ENCODE peak calls at places on chromosomes 13 and 19, in seven cellular contexts. S, L, J, K, X, O and D are unnamed samples.

GRCh38 chr13:74767031-74767430 is 632.8 kb upstream of the KLF12 start:
- DNase-seq in O (no peak), S (no peak), L (peak; percentile 74), K (no peak), X (no peak), J (no peak), D (peak; percentile 47)

GRCh38 chr19:6616011-6616410 is 25.1 kb upstream of the CD70 start:
- DNase-seq in X (no peak), O (no peak), S (no peak), L (peak; percentile 84), J (no peak), K (no peak), D (peak; percentile 68)

GRCh38 chr13:50587122-50587521 is 256.4 kb downstream of the DLEU7 start:
- DNase-seq in O (no peak), X (no peak), J (no peak), S (no peak), L (no peak), K (no peak), D (no peak)

GRCh38 chr19:4140237-4140711 is 13.2 kb upstream of the CREB3L3 start:
- DNase-seq in J (peak; percentile 83), S (peak; percentile 26), X (peak; percentile 94), O (peak; percentile 71), L (peak; percentile 88), K (peak; percentile 79), D (peak; percentile 64)

GRCh38 chr13:61136101-61136500 is 279.5 kb downstream of the PCDH20 start:
- DNase-seq in L (no peak), J (peak; percentile 30), O (no peak), K (no peak), X (peak; percentile 4), S (no peak), D (no peak)

GRCh38 chr13:44172411-44172810 is 201.2 kb upstream of the SERP2 start:
- DNase-seq in X (no peak), O (no peak), S (no peak), J (no peak), L (no peak), K (no peak), D (peak; percentile 16)

GRCh38 chr13:94712287-94712811 is at the start of gene SOX21:
- DNase-seq in S (no peak), K (no peak), L (peak; percentile 19), X (peak; percentile 68), O (no peak), J (no peak), D (peak; percentile 71)

GRCh38 chr19:33446918-33447293 is 73.4 kb downstream of the CEBPG start:
- DNase-seq in S (no peak), J (no peak), L (no peak), O (no peak), K (no peak), X (no peak), D (no peak)

GRCh38 chr19:33677745-33678426 is 56.1 kb downstream of the CHST8 start:
- DNase-seq in K (no peak), X (peak; percentile 66), J (no peak), S (no peak), O (no peak), L (no peak), D (peak; percentile 1)

GRCh38 chr19:16779539-16780163 is 49.5 kb upstream of the SIN3B start:
- DNase-seq in S (no peak), X (no peak), L (no peak), K (no peak), O (no peak), J (no peak), D (no peak)

GRCh38 chr19:4609878-4610511 is 29.3 kb upstream of the TNFAIP8L1 start:
- DNase-seq in L (no peak), K (no peak), X (peak; percentile 64), S (no peak), J (no peak), O (no peak), D (no peak)

GRCh38 chr19:55670280-55671053 is 4.6 kb upstream of the EPN1 start:
- DNase-seq in J (no peak), S (no peak), K (no peak), L (no peak), O (peak; percentile 21), X (no peak), D (no peak)

GRCh38 chr19:13091400-13092161 is 11.1 kb downstream of the LYL1 start:
- DNase-seq in J (peak; percentile 77), L (peak; percentile 85), X (peak; percentile 73), O (no peak), K (no peak), S (no peak), D (no peak)

GRCh38 chr19:13718733-13719132 is 45.6 kb upstream of the MRI1 start:
- DNase-seq in S (peak; percentile 18), O (no peak), X (peak; percentile 55), K (no peak), L (peak; percentile 87), J (peak; percentile 23), D (peak; percentile 89)

GRCh38 chr19:17997969-17998826 is 9.8 kb upstream of the ARRDC2 start:
- DNase-seq in J (peak; percentile 8), O (no peak), S (peak; percentile 74), K (peak; percentile 60), L (peak; percentile 82), X (peak; percentile 79), D (peak; percentile 59)

GRCh38 chr13:20702945-20703784 is at the start of gene IL17D:
- DNase-seq in L (peak; percentile 50), J (peak; percentile 65), O (peak; percentile 32), K (no peak), S (peak; percentile 5), X (peak; percentile 48), D (no peak)

GRCh38 chr19:39307233-39307821 is 11.1 kb downstream of the IFNL1 start:
- DNase-seq in K (no peak), L (peak; percentile 43), S (peak; percentile 53), J (peak; percentile 89), O (no peak), X (peak; percentile 90), D (no peak)

GRCh38 chr19:8371011-8371804 is 7.3 kb downstream of the ANGPTL4 start:
- DNase-seq in J (no peak), S (no peak), L (no peak), O (no peak), X (no peak), K (no peak), D (no peak)

GRCh38 chr13:76023644-76024043 is 387.5 kb downstream of the LMO7 start:
- DNase-seq in O (no peak), L (peak; percentile 20), X (no peak), K (no peak), J (no peak), S (no peak), D (peak; percentile 83)

GRCh38 chr13:99981115-99982020 is at the start of gene ZIC2:
- DNase-seq in X (peak; percentile 86), L (peak; percentile 63), K (peak; percentile 73), J (peak; percentile 51), O (peak; percentile 61), S (peak; percentile 73), D (peak; percentile 13)
- TF ChIP-seq EZH2 in X (no peak), L (no peak), K (no peak), J (no peak), O (no peak), S (no peak), D (no peak)

GRCh38 chr13:114314074-114314912 is at the start of gene CHAMP1:
- DNase-seq in S (peak; percentile 95), L (peak; percentile 99), O (peak; percentile 95), J (peak; percentile 98), K (peak; percentile 92), X (peak; percentile 91), D (peak; percentile 93)

GRCh38 chr13:114311908-114312307 is 2.4 kb upstream of the CHAMP1 start:
- DNase-seq in J (no peak), X (no peak), K (no peak), S (no peak), O (no peak), L (peak; percentile 39), D (no peak)

GRCh38 chr13:114311387-114311786 is 2.9 kb upstream of the CHAMP1 start:
- DNase-seq in X (no peak), K (no peak), J (no peak), S (no peak), O (no peak), L (no peak), D (no peak)

GRCh38 chr13:114315074-114315785 is 927 bp downstream of the CHAMP1 start:
- DNase-seq in L (no peak), K (no peak), O (peak; percentile 39), J (no peak), S (no peak), X (no peak), D (no peak)

DNA sequence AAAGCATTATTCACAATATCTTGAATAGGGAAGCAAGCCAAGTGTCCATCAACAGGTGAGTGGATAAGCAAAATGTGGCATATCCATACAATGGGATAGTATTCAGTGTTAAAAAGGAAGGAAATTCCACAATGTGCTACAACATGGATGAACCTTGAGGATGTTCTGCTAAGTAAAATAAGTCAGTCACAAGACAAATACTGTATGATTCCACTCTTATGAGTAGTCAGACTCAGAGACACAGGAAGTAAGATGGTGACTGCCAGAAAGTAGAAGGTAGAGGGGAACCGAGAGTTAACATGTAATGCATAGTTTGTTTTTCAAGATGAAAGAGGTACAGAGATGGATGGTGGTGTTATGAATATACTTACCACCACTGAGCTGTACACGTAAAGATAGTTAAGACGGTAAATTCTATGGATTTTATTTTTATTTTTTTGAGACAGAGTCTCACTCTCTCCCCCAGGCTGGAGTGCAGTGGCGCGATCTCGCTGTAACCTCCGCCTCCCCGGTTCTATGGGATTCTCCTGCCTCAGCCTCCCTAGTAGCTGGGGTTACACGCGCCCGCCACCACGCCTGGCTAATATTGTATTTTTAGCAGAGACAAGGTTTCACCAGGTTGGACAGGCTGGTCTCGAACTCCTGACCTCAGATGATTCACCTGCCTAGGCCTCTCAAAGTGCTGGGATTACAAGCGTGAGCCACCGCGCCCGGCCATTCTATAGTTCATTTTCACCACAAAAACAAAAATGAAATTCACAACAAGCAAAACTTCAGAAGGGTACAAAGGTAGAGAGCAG is 1.0 kb upstream of the CHAMP1 start:
- DNase-seq in J (no peak), L (peak; percentile 41), S (peak; percentile 6), X (no peak), O (peak; percentile 44), K (no peak), D (peak; percentile 25)
- H3K9me2 ChIP-seq in J (no peaks in the 10 kb centered on the region), L (no peaks in the 10 kb centered on the region), S (no peaks in the 10 kb centered on the region), X (no peaks in the 10 kb centered on the region), O (no peaks in the 10 kb centered on the region), K (no peaks in the 10 kb centered on the region), D (no peaks in the 10 kb centered on the region)

GRCh38 chr13:111114362-111115050 is 604 bp upstream of the ARHGEF7 start:
- DNase-seq in J (peak; percentile 64), X (peak; percentile 68), O (peak; percentile 26), S (no peak), L (peak; percentile 91), K (no peak), D (no peak)
- TF ChIP-seq EZH2 in J (no peak), X (peak; percentile 26), O (no peak), S (no peak), L (no peak), K (no peak), D (peak; percentile 81)

GRCh38 chr19:36051236-36051635 is 2.8 kb downstream of the THAP8 start:
- DNase-seq in L (no peak), S (no peak), K (peak; percentile 33), O (no peak), J (peak; percentile 44), X (peak; percentile 89), D (no peak)

GRCh38 chr19:36054733-36055686 is at the start of gene WDR62:
- DNase-seq in J (peak; percentile 97), K (peak; percentile 83), S (peak; percentile 94), O (peak; percentile 94), X (peak; percentile 96), L (peak; percentile 98), D (peak; percentile 84)

GRCh38 chr19:36058481-36059179 is 3.9 kb downstream of the WDR62 start:
- DNase-seq in L (no peak), J (peak; percentile 49), O (no peak), K (no peak), X (no peak), S (no peak), D (no peak)

GRCh38 chr19:36051637-36052036 is 2.4 kb downstream of the THAP8 start:
- DNase-seq in X (peak; percentile 66), K (no peak), J (no peak), O (no peak), S (no peak), L (no peak), D (no peak)

GRCh38 chr19:36054119-36054732 is at the start of gene THAP8:
- DNase-seq in S (peak; percentile 99), J (peak; percentile 100), X (peak; percentile 99), K (peak; percentile 97), L (peak; percentile 100), O (peak; percentile 99), D (peak; percentile 95)
- H3K9me2 ChIP-seq in S (no peaks in the 10 kb centered on the region), J (no peaks in the 10 kb centered on the region), X (no peaks in the 10 kb centered on the region), K (no peaks in the 10 kb centered on the region), L (no peaks in the 10 kb centered on the region), O (no peaks in the 10 kb centered on the region), D (no peaks in the 10 kb centered on the region)